ENCODE peak calls at places on chromosome 19, in seven cellular contexts. M is lower lobe of right lung, B is uterus, Y is fibroblast of pulmonary artery, T is AG10803, G is body of pancreas, Z is endothelial cell of umbilical vein. P is an unnamed sample.

GRCh38 chr19:50311723-50312635 is 17.2 kb downstream of the KCNC3 start:
- DNase-seq in Z (no peak), Y (no peak), M (no peak), T (no peak), G (no peak), B (no peak), P (no peak)

GRCh38 chr19:15300533-15301194 is 31.7 kb downstream of the BRD4 start:
- DNase-seq in M (no peak), B (no peak), G (no peak), Z (no peak), Y (peak), T (peak), P (peak)

GRCh38 chr19:38037151-38037611 is 130.2 kb downstream of the SIPA1L3 start:
- DNase-seq in B (no peak), Y (no peak), G (no peak), M (no peak), Z (no peak), T (no peak), P (no peak)

GRCh38 chr19:18339703-18340102 is 695 bp upstream of the PGPEP1 start:
- DNase-seq in G (no peak), B (no peak), M (no peak), Y (peak), Z (no peak), T (no peak), P (peak)

GRCh38 chr19:9958451-9958850 is 22.1 kb upstream of the OLFM2 start:
- DNase-seq in Y (peak), G (no peak), T (peak), M (no peak), B (no peak), Z (no peak), P (peak)

GRCh38 chr19:35216833-35217707 is 11.5 kb downstream of the FAM187B start:
- DNase-seq in B (no peak), T (no peak), Y (no peak), Z (no peak), G (peak), M (no peak), P (no peak)

GRCh38 chr19:18156841-18157464 is 4.0 kb downstream of the PIK3R2 start:
- DNase-seq in G (peak), B (peak), Y (peak), Z (peak), M (peak), T (peak), P (peak)

GRCh38 chr19:28633223-28634030 is 579.5 kb downstream of the UQCRFS1 start:
- DNase-seq in M (peak), Y (peak), G (peak), T (peak), B (no peak), Z (no peak), P (peak)

GRCh38 chr19:34655651-34656050 is 21.3 kb downstream of the SCGB2B2 start:
- DNase-seq in Y (no peak), T (no peak), M (no peak), B (no peak), Z (no peak), G (no peak), P (no peak)

GRCh38 chr19:48619692-48620565 is 623 bp downstream of the SPHK2 start:
- DNase-seq in Z (no peak), G (no peak), T (peak), Y (no peak), B (no peak), M (no peak), P (peak)

GRCh38 chr19:12159773-12160414 is 3.0 kb upstream of the ZNF136 start:
- DNase-seq in M (no peak), Z (no peak), Y (no peak), T (no peak), B (no peak), G (no peak), P (no peak)

GRCh38 chr19:55592391-55593090 is 6.8 kb downstream of the FIZ1 start:
- DNase-seq in G (no peak), T (no peak), Z (no peak), M (no peak), B (no peak), Y (no peak), P (no peak)

GRCh38 chr19:4933528-4933927 is 24.2 kb downstream of the UHRF1 start:
- DNase-seq in Y (no peak), T (no peak), G (peak), M (no peak), B (no peak), Z (no peak), P (peak)

GRCh38 chr19:55149078-55150003 is at the start of gene TNNT1:
- DNase-seq in Z (no peak), Y (no peak), M (no peak), G (no peak), T (no peak), B (no peak), P (no peak)

GRCh38 chr19:37977992-37978391 is 71.0 kb downstream of the SIPA1L3 start:
- DNase-seq in B (no peak), M (no peak), Y (peak), G (no peak), Z (peak), T (peak), P (peak)

GRCh38 chr19:32483574-32483973 is 78.0 kb downstream of the DPY19L3 start:
- DNase-seq in Z (no peak), G (no peak), Y (no peak), B (no peak), M (no peak), T (no peak), P (no peak)

GRCh38 chr19:54207908-54208783 is 7.5 kb downstream of the RPS9 start:
- DNase-seq in B (no peak), T (peak), Z (peak), G (peak), Y (peak), M (peak), P (peak)

GRCh38 chr19:11152318-11153062 is 3.1 kb downstream of the SPC24 start:
- DNase-seq in Z (peak), B (peak), M (no peak), T (peak), Y (peak), G (peak), P (peak)

DNA sequence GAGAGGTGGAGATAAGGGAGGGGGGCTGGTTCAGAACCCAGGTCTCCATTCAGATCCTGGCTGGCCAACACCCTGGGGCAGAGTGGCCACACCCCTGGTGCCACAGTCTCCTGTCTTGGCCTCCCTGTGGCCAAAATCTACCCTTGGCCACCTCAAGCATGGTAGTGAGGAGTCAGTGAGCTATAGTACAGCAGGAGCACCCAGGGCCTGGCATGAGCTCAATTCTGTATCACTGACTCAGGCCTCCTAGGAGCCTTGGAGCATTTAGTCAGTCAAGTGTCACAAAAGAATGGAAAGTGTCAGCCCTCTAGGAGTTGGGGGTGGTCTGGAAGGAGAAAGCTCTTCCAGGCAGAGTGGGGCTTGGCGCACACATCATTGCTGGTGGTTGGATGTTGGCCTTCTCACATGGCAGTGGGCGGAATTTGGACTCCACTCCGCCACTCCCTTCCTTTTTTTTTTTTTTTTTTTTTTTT is 6.6 kb upstream of the CD79A start:
- DNase-seq in M (no peak), Z (no peak), G (no peak), B (no peak), Y (peak), T (peak), P (peak)
- H3K4me3 ChIP-seq in M (no peak), Z (no peak), G (no peak), B (no peak), Y (no peak), T (no peak), P (no peak)

DNA sequence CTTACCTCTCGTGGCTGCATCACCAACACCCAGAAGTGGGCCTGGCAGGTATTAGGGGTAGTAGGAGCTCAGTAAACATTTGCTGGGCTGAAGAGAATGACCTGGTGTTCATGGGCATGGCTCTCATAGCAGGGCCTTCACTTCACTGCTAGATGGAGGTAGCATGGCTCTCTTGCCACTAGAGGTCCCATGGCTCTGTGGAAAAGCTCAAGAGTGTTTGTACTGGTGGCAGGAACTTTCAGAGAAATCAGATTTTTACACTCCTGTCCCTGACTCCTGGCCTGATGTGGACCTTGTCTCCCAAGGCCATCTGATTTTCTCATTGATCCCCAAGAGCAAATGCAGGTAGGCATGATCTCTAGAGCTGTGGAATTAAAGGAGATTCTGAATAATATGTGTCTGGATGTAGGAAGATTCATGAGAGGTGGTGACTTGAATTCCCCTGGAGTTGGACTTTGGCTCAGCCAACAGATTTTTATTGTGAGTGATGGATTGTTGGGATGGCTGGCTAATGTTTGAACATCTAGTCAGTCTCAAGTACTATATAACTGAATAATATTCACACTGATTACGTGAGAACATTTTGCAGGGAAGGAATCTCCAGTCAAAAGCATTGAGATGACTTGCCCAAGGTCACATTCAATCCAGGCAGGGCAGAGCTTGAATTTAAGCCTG is 5.8 kb downstream of the ZNF574 start:
- DNase-seq in G (no peak), T (peak), M (no peak), Y (peak), B (no peak), Z (peak), P (peak)
- TF ChIP-seq CTCF in G (peak), T (peak), M (peak), Y (peak), B (no peak), Z (peak), P (peak)

DNA sequence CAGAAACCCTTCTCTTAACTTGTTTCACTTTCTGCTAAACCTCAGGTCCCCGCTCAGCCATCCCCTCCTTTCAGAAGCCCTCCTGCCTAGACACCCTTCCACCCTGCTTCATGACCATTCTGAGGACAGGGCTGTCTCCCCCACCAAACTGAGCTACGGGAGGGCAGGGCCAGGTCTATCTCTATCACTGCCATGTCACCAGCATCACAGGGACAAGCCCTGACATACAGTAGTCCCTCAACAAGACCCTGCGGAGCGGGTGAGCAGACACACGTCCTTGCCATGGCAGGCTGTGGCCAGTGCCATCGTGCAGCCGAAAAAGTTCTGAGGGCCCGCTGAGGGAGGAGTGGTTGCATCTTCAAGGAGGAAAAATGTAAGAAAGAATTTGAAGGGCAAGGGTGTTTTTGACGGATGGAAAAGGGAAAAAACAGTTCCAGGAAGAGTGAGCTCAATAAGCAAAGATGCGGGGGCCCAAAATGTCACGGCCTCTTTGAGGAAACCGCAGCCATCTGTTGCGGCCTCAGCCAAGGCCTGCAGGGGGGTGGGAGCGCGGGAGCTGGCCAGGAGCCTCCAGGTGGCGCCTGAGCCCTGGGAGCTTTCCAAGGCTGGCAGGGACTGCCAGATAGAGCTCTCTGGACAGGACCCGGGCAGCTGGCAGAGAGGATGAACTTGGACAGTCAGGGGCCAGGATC is 8.1 kb downstream of the PTGIR start:
- DNase-seq in M (no peak), Y (peak), B (no peak), T (peak), G (peak), Z (peak), P (peak)
- H3K4me3 ChIP-seq in M (no peak), Y (no peak), B (no peak), T (no peak), G (no peak), Z (no peak), P (no peak)

DNA sequence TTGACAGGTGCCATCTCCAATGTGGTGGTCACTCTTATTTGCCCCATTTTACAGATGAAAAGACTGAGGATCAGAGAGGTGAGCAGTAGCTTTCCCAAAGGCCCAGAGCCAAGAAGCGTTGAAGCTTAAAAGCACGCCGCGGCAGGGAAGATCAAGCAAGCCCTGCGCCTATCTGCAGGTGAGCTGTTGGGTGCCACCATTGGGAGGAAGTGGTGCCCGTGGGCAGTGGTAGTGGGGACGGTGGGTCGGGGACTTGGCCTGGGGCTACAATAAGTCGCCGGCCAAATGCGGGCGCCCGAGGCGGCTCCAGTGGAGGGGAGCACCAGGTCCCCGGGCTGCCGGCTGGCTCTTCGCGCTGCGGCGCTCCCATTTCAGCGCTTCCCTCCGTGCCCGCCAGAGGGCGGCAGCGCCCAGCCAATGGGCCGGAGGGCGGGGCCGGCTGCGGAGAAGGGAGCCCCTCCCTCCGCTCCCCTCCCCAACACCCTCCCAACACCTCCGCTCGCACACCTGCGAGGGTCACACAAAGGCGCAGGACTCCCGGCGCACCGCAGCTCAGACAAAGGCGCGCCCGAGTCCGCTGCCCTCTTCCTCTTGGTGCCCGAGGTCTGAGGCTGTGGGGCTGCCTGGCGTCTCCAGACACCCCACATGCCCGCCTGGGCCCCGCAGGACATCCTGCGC is 744 bp upstream of the POU2F2 start:
- DNase-seq in G (peak), Y (no peak), M (peak), T (peak), Z (peak), B (peak), P (no peak)
- TF ChIP-seq CTCF in G (peak), Y (peak), M (peak), T (peak), Z (peak), B (peak), P (peak)

GRCh38 chr19:843836-844299 is 3.1 kb downstream of the PRTN3 start:
- DNase-seq in T (no peak), M (no peak), Y (no peak), Z (no peak), G (no peak), B (no peak), P (no peak)
- H3K4me3 ChIP-seq in T (no peak), M (peak), Y (no peak), Z (no peak), G (no peak), B (no peak), P (no peak)

GRCh38 chr19:2779121-2779740 is 3.8 kb downstream of the SGTA start:
- DNase-seq in Y (no peak), T (no peak), G (no peak), M (no peak), B (no peak), Z (no peak), P (no peak)
- TF ChIP-seq CTCF in Y (no peak), T (no peak), G (no peak), M (no peak), B (no peak), Z (no peak), P (no peak)

DNA sequence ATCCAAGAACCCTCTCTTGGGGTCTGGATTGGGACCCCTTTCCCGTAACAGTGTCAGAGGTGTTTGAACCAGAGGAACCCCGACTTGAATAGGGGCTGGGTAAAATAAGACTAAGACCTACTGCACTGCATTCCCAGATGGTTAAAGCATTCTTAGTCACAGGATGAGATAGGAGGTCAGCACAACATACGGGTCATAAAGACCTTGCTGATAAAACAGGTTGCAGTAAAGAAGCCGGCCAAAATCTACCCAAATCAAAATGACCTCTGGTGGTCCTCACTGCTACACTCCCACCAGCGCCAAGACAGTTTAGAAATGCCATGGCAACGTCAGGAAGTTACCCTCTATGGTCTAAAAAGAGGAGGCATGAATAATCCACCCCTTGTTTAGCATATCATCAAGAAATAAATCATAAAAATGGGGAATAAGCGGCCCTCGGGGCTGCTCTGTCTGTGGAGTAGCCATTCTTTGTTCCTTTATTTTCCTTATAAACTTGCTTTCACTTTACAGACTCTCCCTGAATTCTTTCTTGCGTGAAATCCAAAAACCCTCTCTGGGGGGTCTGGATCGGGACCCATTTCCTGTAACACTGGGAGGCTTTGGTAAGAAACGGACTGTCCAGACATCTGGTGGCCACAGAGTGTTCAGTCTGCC is 4.4 kb upstream of the SIN3B start:
- DNase-seq in Y (no peak), T (peak), Z (peak), M (no peak), B (peak), G (no peak), P (peak)
- H3K4me3 ChIP-seq in Y (peak), T (peak), Z (peak), M (peak), B (peak), G (peak), P (peak)

GRCh38 chr19:58055483-58055874 is 3.6 kb upstream of the ZNF135 start:
- DNase-seq in M (no peak), T (no peak), B (no peak), Y (no peak), Z (no peak), G (no peak), P (no peak)

GRCh38 chr19:58056861-58057260 is 2.2 kb upstream of the ZNF135 start:
- DNase-seq in M (no peak), T (no peak), B (no peak), Y (no peak), Z (no peak), G (no peak), P (no peak)

GRCh38 chr19:58056261-58056660 is 2.8 kb upstream of the ZNF135 start:
- DNase-seq in B (no peak), G (no peak), Z (no peak), M (no peak), T (no peak), Y (no peak), P (no peak)

GRCh38 chr19:58053480-58054156 is 5.5 kb upstream of the ZNF135 start:
- DNase-seq in G (no peak), Y (no peak), T (no peak), Z (no peak), B (no peak), M (no peak), P (no peak)

DNA sequence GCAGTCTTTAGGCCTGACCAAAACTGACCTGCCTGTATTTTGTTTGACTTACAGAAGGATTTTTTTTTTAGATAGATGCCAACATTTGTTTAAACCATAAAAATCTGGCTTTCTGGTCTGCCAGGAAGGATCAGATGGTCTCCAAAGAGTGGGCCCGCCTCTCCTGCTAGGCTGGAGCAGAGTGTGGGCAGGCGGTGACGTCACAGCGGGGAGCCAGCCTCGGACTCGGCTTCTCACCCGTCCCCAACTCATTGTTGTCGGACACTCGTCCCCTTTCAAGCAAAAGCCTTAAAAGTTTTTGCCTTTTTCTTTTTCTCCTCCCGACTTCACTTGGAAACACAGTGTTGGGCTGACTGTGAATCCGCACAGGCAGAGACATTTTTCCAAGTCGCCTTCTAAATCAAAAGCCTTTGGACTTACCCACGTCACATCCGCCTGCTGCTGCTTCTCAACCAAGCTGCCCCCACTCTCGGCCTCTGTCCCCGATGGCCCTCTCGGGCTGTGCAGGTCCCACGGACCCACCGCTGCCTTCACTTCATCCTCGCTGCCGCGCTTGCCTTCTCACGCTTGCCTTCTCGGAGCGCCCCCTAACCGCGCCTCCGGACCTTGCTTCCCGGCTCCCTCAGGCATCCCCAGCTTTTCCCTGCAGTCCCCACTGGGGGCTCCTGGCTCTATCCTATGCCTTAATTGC is 4.1 kb upstream of the ZNF135 start:
- DNase-seq in Y (peak), M (no peak), G (peak), B (peak), T (peak), Z (no peak), P (peak)
- TF ChIP-seq CTCF in Y (no peak), M (peak), G (no peak), B (peak), T (no peak), Z (no peak), P (no peak)

GRCh38 chr19:1467228-1467511 is 11.8 kb downstream of the C19orf25 start:
- DNase-seq in B (no peak), T (no peak), M (no peak), Y (no peak), Z (no peak), G (no peak), P (no peak)
- H3K4me3 ChIP-seq in B (no peak), T (no peak), M (no peak), Y (no peak), Z (no peak), G (no peak), P (no peak)

GRCh38 chr19:39409886-39410619 is 2.4 kb upstream of the PLEKHG2 start:
- DNase-seq in G (peak), M (peak), Z (peak), Y (peak), T (peak), B (peak), P (peak)
- TF ChIP-seq CTCF in G (no peak), M (no peak), Z (no peak), Y (no peak), T (peak), B (no peak), P (no peak)